ENCODE peak calls at places on chromosomes 7 and 10, in nine cellular contexts. E is adrenal gland, V is MM.1S, O is cardiac muscle cell, H is HFF-Myc, U is endothelial cell, A is astrocyte of the spinal cord, P is endodermal cell, K is AG04450. X is an unnamed sample.

GRCh38 chr7:139763330-139763729 is 14.5 kb downstream of the HIPK2 start:
- DNase-seq in E (no peak), V (no peak), O (peak; percentile 52), H (no peak), U (no peak), A (no peak), P (no peak), K (no peak), X (no peak)

GRCh38 chr10:15201589-15202300 is 33.3 kb upstream of the NMT2 start:
- DNase-seq in E (no peak), V (no peak), O (peak; percentile 47), H (no peak), U (no peak), A (peak; percentile 69), P (no peak), K (no peak), X (no peak)

GRCh38 chr7:36128448-36129047 is 24.5 kb upstream of the EEPD1 start:
- DNase-seq in E (peak; percentile 87), V (no peak), O (peak; percentile 88), H (peak; percentile 71), U (no peak), A (peak; percentile 94), P (peak; percentile 78), K (peak; percentile 73), X (no peak)

GRCh38 chr7:130114776-130115175 is 44.4 kb downstream of the KLHDC10 start:
- DNase-seq in E (no peak), V (no peak), O (no peak), H (no peak), U (no peak), A (no peak), P (no peak), K (no peak), X (no peak)

GRCh38 chr7:47846117-47846836 is 102.0 kb downstream of the PKD1L1 start:
- DNase-seq in E (no peak), V (no peak), O (peak; percentile 21), H (no peak), U (no peak), A (peak; percentile 35), P (no peak), K (no peak), X (no peak)

GRCh38 chr10:14554091-14554842 is 220.4 kb downstream of the FAM107B start:
- DNase-seq in E (no peak), V (no peak), O (no peak), H (no peak), U (no peak), A (no peak), P (no peak), K (no peak), X (no peak)

GRCh38 chr7:155846156-155846555 is 33.9 kb upstream of the SHH start:
- DNase-seq in E (no peak), V (peak; percentile 3), O (no peak), H (no peak), U (no peak), A (no peak), P (peak; percentile 16), K (no peak), X (no peak)

GRCh38 chr10:124560377-124560776 is 98.8 kb downstream of the LHPP start:
- DNase-seq in E (peak; percentile 61), V (no peak), O (peak; percentile 73), H (peak; percentile 5), U (no peak), A (peak; percentile 83), P (no peak), K (peak; percentile 16), X (no peak)

GRCh38 chr10:7192831-7193348 is 217.9 kb downstream of the SFMBT2 start:
- DNase-seq in E (no peak), V (no peak), O (no peak), H (no peak), U (no peak), A (no peak), P (no peak), K (no peak), X (no peak)

GRCh38 chr7:27134392-27134791 is 3.8 kb upstream of the HOXA4 start:
- DNase-seq in E (peak; percentile 23), V (no peak), O (peak; percentile 41), H (no peak), U (no peak), A (peak; percentile 97), P (no peak), K (peak; percentile 83), X (peak; percentile 69)

GRCh38 chr10:17059197-17059688 is 70.4 kb downstream of the CUBN start:
- DNase-seq in E (no peak), V (no peak), O (peak; percentile 91), H (peak; percentile 94), U (no peak), A (peak; percentile 95), P (no peak), K (peak; percentile 90), X (no peak)

GRCh38 chr7:30938435-30939316 is 25.1 kb upstream of the GHRHR start:
- DNase-seq in E (peak; percentile 85), V (peak; percentile 74), O (peak; percentile 78), H (peak; percentile 48), U (peak; percentile 94), A (peak; percentile 69), P (peak; percentile 99), K (peak; percentile 32), X (peak; percentile 80)

GRCh38 chr10:70589762-70590662 is 12.5 kb downstream of the PRF1 start:
- DNase-seq in E (peak; percentile 12), V (no peak), O (peak; percentile 79), H (peak; percentile 49), U (no peak), A (peak; percentile 56), P (no peak), K (peak; percentile 78), X (no peak)

GRCh38 chr10:59675812-59676211 is 33.8 kb downstream of the SLC16A9 start:
- DNase-seq in E (no peak), V (no peak), O (peak; percentile 17), H (no peak), U (peak; percentile 26), A (no peak), P (peak; percentile 89), K (no peak), X (no peak)

GRCh38 chr7:3091631-3092030 is 48.0 kb upstream of the CARD11 start:
- DNase-seq in E (no peak), V (no peak), O (no peak), H (no peak), U (no peak), A (no peak), P (no peak), K (no peak), X (no peak)

GRCh38 chr7:3087243-3087642 is 43.6 kb upstream of the CARD11 start:
- DNase-seq in E (no peak), V (no peak), O (no peak), H (no peak), U (no peak), A (peak; percentile 36), P (no peak), K (peak; percentile 13), X (no peak)

GRCh38 chr7:3095046-3095445 is 51.4 kb upstream of the CARD11 start:
- DNase-seq in E (peak; percentile 30), V (no peak), O (no peak), H (no peak), U (no peak), A (no peak), P (no peak), K (no peak), X (peak; percentile 50)

GRCh38 chr7:3092468-3092867 is 48.8 kb upstream of the CARD11 start:
- DNase-seq in E (peak; percentile 30), V (peak; percentile 45), O (no peak), H (no peak), U (no peak), A (peak; percentile 10), P (no peak), K (no peak), X (peak; percentile 73)

DNA sequence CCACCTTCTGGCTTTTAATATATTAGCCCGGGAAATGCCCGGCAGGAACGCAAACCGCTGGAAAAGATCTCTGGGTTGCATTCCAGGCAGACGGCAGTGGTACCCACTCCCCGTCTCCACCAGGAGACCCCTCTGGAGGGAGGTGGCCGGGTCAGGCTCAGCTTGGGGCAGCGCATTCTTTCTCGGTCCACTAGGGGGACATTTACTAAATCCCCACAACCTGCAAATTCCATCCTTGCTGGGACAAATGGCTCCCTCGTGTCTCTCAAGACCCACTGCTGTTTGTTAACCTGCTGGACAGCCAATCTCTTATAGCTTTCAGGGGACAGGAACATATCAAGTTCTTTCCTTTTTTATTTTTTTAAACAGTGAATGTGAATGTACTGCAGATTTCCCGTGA is 45.8 kb upstream of the CARD11 start:
- DNase-seq in E (no peak), V (no peak), O (peak; percentile 15), H (no peak), U (peak; percentile 53), A (peak; percentile 5), P (peak; percentile 89), K (no peak), X (no peak)
- TF ChIP-seq CTCF in E (peak; percentile 20), V (peak; percentile 24), O (peak; percentile 51), H (peak; percentile 45), U (peak; percentile 82), A (peak; percentile 54), P (peak; percentile 92), K (peak; percentile 52), X (peak; percentile 48)

GRCh38 chr10:128630787-128631252 is 504.6 kb upstream of the MKI67 start:
- DNase-seq in E (no peak), V (no peak), O (peak; percentile 7), H (no peak), U (no peak), A (no peak), P (no peak), K (no peak), X (no peak)
- TF ChIP-seq CTCF in E (no peak), V (no peak), O (no peak), H (no peak), U (no peak), A (no peak), P (no peak), K (no peak), X (no peak)

DNA sequence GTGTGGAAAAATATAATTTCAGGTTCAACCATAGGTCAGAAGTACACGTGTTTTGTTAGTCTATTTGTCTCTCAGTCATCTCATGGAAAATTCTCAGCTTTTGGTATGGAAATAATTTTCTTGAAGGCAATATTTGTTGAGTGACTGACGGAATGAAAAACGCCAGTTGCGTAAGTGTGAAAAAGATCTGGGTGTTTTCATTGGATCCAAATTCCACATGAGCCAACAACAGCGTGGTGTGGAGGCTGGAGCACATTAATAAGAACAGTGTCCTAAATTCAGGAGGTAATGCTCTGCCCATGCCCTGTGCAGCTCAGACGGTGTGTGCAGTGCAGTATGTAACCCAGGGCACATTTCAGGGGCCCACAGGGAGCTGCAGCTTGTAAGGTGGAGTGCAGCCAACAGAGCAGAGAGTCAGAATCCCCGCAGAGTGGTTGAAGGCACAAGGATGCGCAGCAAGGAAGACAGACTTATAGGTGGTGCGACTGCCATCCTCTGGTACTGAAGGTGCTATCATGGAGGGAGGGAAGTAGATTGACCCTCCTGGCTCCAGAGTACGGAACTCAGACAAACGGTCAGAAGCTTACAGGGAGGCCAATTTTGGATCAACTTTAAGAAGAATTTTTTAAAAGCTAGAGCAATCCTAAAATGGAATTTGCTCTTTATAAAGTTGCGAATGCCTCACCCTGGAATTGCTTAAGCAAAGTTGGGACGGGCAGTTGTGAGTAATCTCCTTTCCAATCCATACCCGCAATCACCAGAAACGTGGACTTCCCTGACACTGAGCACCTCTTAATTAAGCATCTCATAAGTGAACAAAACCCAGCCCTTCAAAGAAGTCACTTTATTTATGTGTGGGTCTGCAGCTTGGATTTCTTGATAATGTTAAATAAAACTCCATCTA is 38.0 kb downstream of the EGFR start:
- DNase-seq in E (no peak), V (no peak), O (peak; percentile 74), H (no peak), U (no peak), A (no peak), P (no peak), K (no peak), X (no peak)
- TF ChIP-seq CTCF in E (no peak), V (no peak), O (no peak), H (no peak), U (no peak), A (no peak), P (no peak), K (no peak), X (no peak)

GRCh38 chr10:78619244-78619851 is 449.4 kb upstream of the ZMIZ1 start:
- DNase-seq in E (no peak), V (no peak), O (no peak), H (no peak), U (no peak), A (no peak), P (peak; percentile 41), K (no peak), X (no peak)
- TF ChIP-seq CTCF in E (no peak), V (no peak), O (no peak), H (no peak), U (no peak), A (no peak), P (no peak), K (no peak), X (no peak)